ENCODE peak calls at places on chromosomes 2 and 18, in nine cellular contexts. C is CD4-positive, alpha-beta T cell; S is nucleus accumbens; H is endothelial cell of umbilical vein; M is stimulated activated naive CD8-positive, alpha-beta T cell treated with anti-CD3 and anti-CD28 coated beads, Interleukin-15, Interleukin-2, amounts not matched to agents 100 U/mL and 50 U/mL, for 24 hours; W is Calu3; R is HS-5; T is occipital lobe; B is NCI-H748 treated with DMSO at 0.1 percent for 48 hours. D is an unnamed sample.

GRCh38 chr2:1804251-1804855 is 60.0 kb upstream of the PXDN start:
- DNase-seq in M (no peak), T (no peak), B (no peak), C (no peak), W (no peak), R (no peak), H (no peak), S (no peak), D (no peak)

GRCh38 chr18:13614701-13615288 is 111.6 kb downstream of the FAM210A start:
- DNase-seq in T (no peak), S (no peak), W (no peak), B (no peak), R (no peak), C (peak), M (peak), H (no peak), D (no peak)

GRCh38 chr2:158498749-158499136 is 42.0 kb downstream of the PKP4 start:
- DNase-seq in R (no peak), T (no peak), C (no peak), B (no peak), S (no peak), M (no peak), W (no peak), H (no peak), D (no peak)

GRCh38 chr2:45120546-45120945 is 111.3 kb upstream of the SIX2 start:
- DNase-seq in R (no peak), M (no peak), T (no peak), H (no peak), B (no peak), W (peak), S (no peak), C (no peak), D (no peak)

GRCh38 chr2:39730685-39731302 is 48.3 kb downstream of the THUMPD2 start:
- DNase-seq in H (peak), W (no peak), T (no peak), B (peak), C (no peak), S (no peak), M (no peak), R (no peak), D (peak)

GRCh38 chr2:177784449-177784845 is 288.1 kb downstream of the PDE11A start:
- DNase-seq in W (peak), R (peak), S (no peak), M (no peak), C (no peak), H (no peak), T (no peak), B (no peak), D (no peak)

GRCh38 chr18:47150824-47151366 is 595 bp upstream of the HDHD2 start:
- DNase-seq in W (no peak), S (no peak), B (no peak), H (no peak), T (no peak), M (peak), R (no peak), C (no peak), D (no peak)

GRCh38 chr2:47946593-47946992 is 40.3 kb upstream of the FBXO11 start:
- DNase-seq in R (no peak), H (no peak), M (no peak), T (no peak), W (no peak), S (no peak), B (no peak), C (no peak), D (no peak)

GRCh38 chr2:172431428-172431827 is 4.0 kb downstream of the ITGA6 start:
- DNase-seq in M (no peak), C (no peak), B (no peak), R (no peak), H (peak), W (no peak), S (no peak), T (no peak), D (no peak)

GRCh38 chr2:173876833-173877413 is 88.2 kb downstream of the SP3 start:
- DNase-seq in H (no peak), C (no peak), W (no peak), R (no peak), S (no peak), B (no peak), M (no peak), T (no peak), D (no peak)

GRCh38 chr18:364221-364620 is 96.4 kb upstream of the THOC1 start:
- DNase-seq in C (no peak), S (no peak), R (no peak), W (no peak), M (no peak), B (no peak), T (no peak), H (no peak), D (no peak)

GRCh38 chr2:203734276-203734983 is 28.0 kb downstream of the CD28 start:
- DNase-seq in W (no peak), H (no peak), B (no peak), S (no peak), C (no peak), T (no peak), M (no peak), R (no peak), D (no peak)

GRCh38 chr2:20176760-20177159 is 48.2 kb downstream of the SDC1 start:
- DNase-seq in W (no peak), R (no peak), C (no peak), B (no peak), T (no peak), H (no peak), M (no peak), S (no peak), D (no peak)

GRCh38 chr2:230358305-230358704 is 31.3 kb downstream of the SP140L start:
- DNase-seq in H (peak), C (no peak), T (no peak), B (no peak), S (no peak), R (peak), M (no peak), W (no peak), D (no peak)

GRCh38 chr2:201432038-201432437 is 19.2 kb downstream of the TRAK2 start:
- DNase-seq in M (no peak), W (no peak), S (no peak), B (no peak), T (no peak), R (peak), C (no peak), H (peak), D (no peak)

GRCh38 chr2:226447896-226448295 is 351.7 kb downstream of the IRS1 start:
- DNase-seq in R (peak), S (no peak), C (no peak), H (no peak), B (no peak), T (no peak), W (no peak), M (no peak), D (no peak)

GRCh38 chr2:62461707-62462106 is 44.3 kb downstream of the TMEM17 start:
- DNase-seq in B (no peak), H (no peak), C (no peak), S (no peak), M (no peak), W (no peak), T (peak), R (no peak), D (no peak)

GRCh38 chr2:202378661-202379338 is 2.7 kb downstream of the BMPR2 start:
- DNase-seq in C (no peak), R (no peak), T (no peak), M (no peak), H (no peak), S (no peak), B (no peak), W (no peak), D (no peak)

GRCh38 chr18:57925706-57926105 is 118.3 kb upstream of the NEDD4L start:
- DNase-seq in S (no peak), W (no peak), M (no peak), T (no peak), B (no peak), H (peak), C (no peak), R (peak), D (no peak)

GRCh38 chr18:58606236-58606635 is 22.7 kb downstream of the ALPK2 start:
- DNase-seq in C (no peak), B (no peak), S (no peak), R (no peak), W (no peak), T (no peak), M (no peak), H (no peak), D (no peak)

GRCh38 chr2:176385838-176386237 is 116.6 kb downstream of the MTX2 start:
- DNase-seq in M (no peak), B (no peak), H (no peak), S (no peak), W (no peak), C (no peak), R (no peak), T (no peak), D (no peak)

GRCh38 chr18:34492652-34493051 is 217.4 kb upstream of the DTNA start:
- DNase-seq in W (no peak), R (no peak), C (no peak), H (no peak), S (no peak), M (no peak), B (peak), T (no peak), D (no peak)

GRCh38 chr2:84906108-84906899 is 848 bp downstream of the TMSB10 start:
- DNase-seq in M (peak), R (no peak), T (no peak), H (peak), C (no peak), W (no peak), S (peak), B (no peak), D (no peak)

GRCh38 chr2:240023792-240024191 is 1.4 kb downstream of the NDUFA10 start:
- DNase-seq in M (no peak), W (no peak), S (no peak), H (no peak), C (no peak), B (no peak), T (no peak), R (no peak), D (no peak)

GRCh38 chr2:56015631-56016251 is 92.2 kb upstream of the EFEMP1 start:
- DNase-seq in H (peak), T (no peak), S (no peak), R (no peak), C (no peak), B (no peak), W (no peak), M (no peak), D (no peak)

GRCh38 chr2:130371723-130372054 is 15.8 kb downstream of the PTPN18 start:
- DNase-seq in B (peak), T (no peak), C (no peak), W (no peak), H (no peak), M (peak), S (no peak), R (no peak), D (no peak)

GRCh38 chr2:217832115-217832514 is 170.7 kb downstream of the TNS1 start:
- DNase-seq in R (no peak), W (no peak), M (no peak), B (no peak), S (no peak), T (no peak), H (no peak), C (no peak), D (no peak)

GRCh38 chr2:173854840-173855239 is 110.3 kb downstream of the SP3 start:
- DNase-seq in M (no peak), H (peak), T (no peak), S (no peak), R (peak), W (no peak), B (no peak), C (no peak), D (no peak)

GRCh38 chr2:159880729-159881128 is 82.7 kb upstream of the CD302 start:
- DNase-seq in H (no peak), M (no peak), T (no peak), R (no peak), S (no peak), W (no peak), C (no peak), B (no peak), D (no peak)

D was measured in HCT116.